ENCODE peak calls at places on chromosome 2, in nine cellular contexts. R is right atrium auricular region, L is IMR-90, K is cardiac muscle cell, N is astrocyte, J is right cardiac atrium, Q is SK-N-MC, C is caudate nucleus, B is breast epithelium. E is an unnamed sample.

GRCh38 chr2:79876430-79876829 is 363.6 kb downstream of the CTNNA2 start:
- DNase-seq in L (peak), C (no peak), R (no peak), Q (no peak), N (no peak), J (no peak), B (no peak), K (peak), E (no peak)

GRCh38 chr2:236133410-236134012 is 34.7 kb downstream of the GBX2 start:
- DNase-seq in Q (no peak), N (no peak), L (no peak), C (no peak), B (no peak), J (no peak), K (no peak), R (no peak), E (no peak)

GRCh38 chr2:151395509-151396374 is 14.0 kb upstream of the RIF1 start:
- DNase-seq in C (no peak), Q (no peak), R (no peak), J (no peak), B (no peak), N (no peak), K (no peak), L (no peak), E (no peak)

GRCh38 chr2:26566081-26566375 is 75.1 kb downstream of the CIB4 start:
- DNase-seq in L (no peak), R (no peak), J (no peak), K (no peak), B (no peak), C (no peak), Q (no peak), N (no peak), E (no peak)

GRCh38 chr2:643334-643733 is 33.9 kb downstream of the TMEM18 start:
- DNase-seq in Q (no peak), N (no peak), R (peak), B (peak), K (no peak), C (no peak), L (no peak), J (no peak), E (no peak)

GRCh38 chr2:100878000-100878786 is 58.3 kb downstream of the NPAS2 start:
- DNase-seq in K (peak), Q (no peak), L (no peak), C (no peak), N (no peak), R (no peak), B (no peak), J (peak), E (no peak)

GRCh38 chr2:112995346-112995920 is 9.8 kb upstream of the IL36A start:
- DNase-seq in N (no peak), Q (no peak), C (no peak), R (no peak), K (no peak), J (no peak), L (no peak), B (no peak), E (no peak)

GRCh38 chr2:60285476-60286316 is 267.8 kb downstream of the BCL11A start:
- DNase-seq in J (no peak), Q (no peak), K (no peak), B (peak), L (no peak), C (no peak), R (no peak), N (no peak), E (no peak)

GRCh38 chr2:203759692-203760365 is 53.4 kb downstream of the CD28 start:
- DNase-seq in B (peak), N (peak), R (no peak), L (peak), K (no peak), C (no peak), Q (no peak), J (no peak), E (no peak)

GRCh38 chr2:38509322-38509946 is 93.3 kb downstream of the HNRNPLL start:
- DNase-seq in R (no peak), K (no peak), C (no peak), N (peak), L (peak), B (no peak), J (no peak), Q (no peak), E (no peak)

GRCh38 chr2:127985735-127986134 is 42.1 kb downstream of the SAP130 start:
- DNase-seq in B (no peak), C (no peak), N (no peak), J (no peak), L (no peak), R (no peak), K (no peak), Q (no peak), E (peak)

GRCh38 chr2:157173740-157174184 is 83.7 kb upstream of the GALNT5 start:
- DNase-seq in K (no peak), L (peak), R (no peak), J (no peak), N (peak), C (no peak), B (no peak), Q (peak), E (no peak)

GRCh38 chr2:196696423-196697073 is 57.0 kb downstream of the CCDC150 start:
- DNase-seq in R (no peak), Q (no peak), C (no peak), K (no peak), L (peak), B (no peak), N (peak), J (no peak), E (no peak)

GRCh38 chr2:170214309-170214902 is 36.5 kb downstream of the MYO3B start:
- DNase-seq in K (no peak), R (no peak), L (no peak), C (no peak), Q (no peak), N (no peak), J (no peak), B (no peak), E (no peak)

GRCh38 chr2:227161947-227162346 is 2.1 kb downstream of the COL4A4 start:
- DNase-seq in K (no peak), N (no peak), B (no peak), R (no peak), L (no peak), J (no peak), Q (no peak), C (no peak), E (no peak)

GRCh38 chr2:240350006-240350355 is 85.5 kb upstream of the GPC1 start:
- DNase-seq in J (no peak), B (no peak), K (no peak), R (no peak), Q (no peak), N (no peak), L (no peak), C (no peak), E (no peak)

GRCh38 chr2:231199219-231199618 is 788 bp downstream of the ARMC9 start:
- DNase-seq in J (no peak), N (peak), Q (no peak), C (no peak), K (no peak), B (no peak), L (peak), R (no peak), E (no peak)

GRCh38 chr2:159356053-159356554 is 69.6 kb upstream of the WDSUB1 start:
- DNase-seq in Q (no peak), J (no peak), B (no peak), C (no peak), R (no peak), L (no peak), K (no peak), N (no peak), E (no peak)

GRCh38 chr2:14661163-14661562 is 28.6 kb downstream of the LRATD1 start:
- DNase-seq in K (no peak), R (no peak), L (no peak), Q (no peak), B (no peak), N (no peak), J (no peak), C (no peak), E (no peak)

GRCh38 chr2:179524940-179525339 is 260.3 kb upstream of the SESTD1 start:
- DNase-seq in J (no peak), B (no peak), K (no peak), Q (no peak), C (no peak), R (no peak), L (peak), N (peak), E (no peak)

GRCh38 chr2:9560628-9561027 is 5.0 kb upstream of the ADAM17 start:
- DNase-seq in C (no peak), B (no peak), J (no peak), Q (no peak), R (no peak), K (peak), L (no peak), N (no peak), E (no peak)

GRCh38 chr2:178177066-178177679 is 17.1 kb upstream of the OSBPL6 start:
- DNase-seq in Q (no peak), N (peak), K (no peak), J (no peak), C (no peak), R (no peak), L (peak), B (no peak), E (no peak)

GRCh38 chr2:71926860-71927756 is 220.6 kb downstream of the CYP26B1 start:
- DNase-seq in N (no peak), B (no peak), Q (no peak), K (no peak), C (no peak), L (no peak), R (no peak), J (peak), E (no peak)

GRCh38 chr2:119402645-119403560 is 28.8 kb upstream of the TMEM37 start:
- DNase-seq in Q (no peak), C (no peak), K (no peak), R (no peak), J (no peak), N (no peak), B (no peak), L (no peak), E (no peak)

GRCh38 chr2:28169492-28169891 is 223.2 kb upstream of the FOSL2 start:
- DNase-seq in K (no peak), B (no peak), J (no peak), Q (no peak), R (no peak), N (no peak), C (no peak), L (no peak), E (no peak)

GRCh38 chr2:237178396-237178795 is 92.7 kb downstream of the COPS8 start:
- DNase-seq in C (no peak), N (peak), L (peak), K (no peak), J (no peak), B (no peak), R (no peak), Q (no peak), E (no peak)

GRCh38 chr2:187174582-187174981 is 273.5 kb downstream of the CALCRL start:
- DNase-seq in Q (no peak), B (no peak), K (no peak), J (no peak), N (no peak), R (no peak), L (no peak), C (no peak), E (no peak)

GRCh38 chr2:3613524-3613905 is 18.6 kb downstream of the COLEC11 start:
- DNase-seq in L (no peak), B (no peak), Q (no peak), N (no peak), J (no peak), C (no peak), R (no peak), K (no peak), E (no peak)

GRCh38 chr2:221322741-221323140 is 249.4 kb downstream of the EPHA4 start:
- DNase-seq in R (no peak), Q (no peak), L (no peak), N (no peak), B (no peak), K (no peak), J (no peak), C (no peak), E (no peak)

GRCh38 chr2:232335859-232336215 is 42.7 kb upstream of the ALPP start:
- DNase-seq in N (no peak), C (no peak), B (no peak), K (no peak), R (no peak), Q (no peak), J (no peak), L (no peak), E (no peak)

GRCh38 chr2:41967426-41968181 is 80.2 kb upstream of the PKDCC start:
- DNase-seq in J (peak), Q (no peak), N (peak), C (no peak), R (peak), B (peak), K (no peak), L (no peak), E (no peak)

GRCh38 chr2:1742680-1743395 is 1.5 kb downstream of the PXDN start:
- DNase-seq in Q (no peak), R (peak), C (peak), B (peak), K (peak), N (peak), L (peak), J (peak), E (no peak)

GRCh38 chr2:7209776-7210555 is 292.8 kb downstream of the RNF144A start:
- DNase-seq in R (no peak), N (peak), K (no peak), B (no peak), C (no peak), Q (no peak), J (no peak), L (peak), E (no peak)

GRCh38 chr2:208479342-208479741 is 72.8 kb downstream of the PTH2R start:
- DNase-seq in K (no peak), C (no peak), Q (no peak), B (no peak), R (no peak), N (no peak), J (no peak), L (no peak), E (no peak)

GRCh38 chr2:70531419-70532130 is 22.1 kb downstream of the TGFA start:
- DNase-seq in J (no peak), C (no peak), R (no peak), B (no peak), Q (no peak), N (no peak), K (no peak), L (no peak), E (no peak)

GRCh38 chr2:180705122-180705521 is 275.3 kb upstream of the UBE2E3 start:
- DNase-seq in C (no peak), R (no peak), N (peak), J (no peak), B (no peak), K (no peak), Q (no peak), L (peak), E (no peak)

GRCh38 chr2:235839226-235839625 is 329.0 kb downstream of the GBX2 start:
- DNase-seq in K (no peak), R (no peak), J (no peak), N (no peak), C (no peak), B (no peak), Q (no peak), L (no peak), E (no peak)

GRCh38 chr2:43086451-43087221 is 139.8 kb downstream of the ZFP36L2 start:
- DNase-seq in K (no peak), L (peak), J (peak), Q (no peak), B (peak), N (peak), R (peak), C (no peak), E (no peak)

GRCh38 chr2:107133412-107133811 is 247.4 kb upstream of the ST6GAL2 start:
- DNase-seq in C (no peak), R (no peak), N (no peak), K (no peak), L (no peak), Q (no peak), B (no peak), J (no peak), E (no peak)
- H3K27ac ChIP-seq in C (no peak), R (no peak), N (no peak), K (no peak), L (no peak), Q (no peak), B (no peak), J (no peak), E (no peak)

GRCh38 chr2:167646557-167646956 is 600.8 kb downstream of the STK39 start:
- DNase-seq in N (no peak), R (no peak), L (no peak), J (no peak), B (no peak), K (no peak), Q (no peak), C (no peak), E (no peak)
- H3K27ac ChIP-seq in N (no peak), R (no peak), L (no peak), J (no peak), B (no peak), K (no peak), Q (no peak), C (no peak), E (no peak)

GRCh38 chr2:219475278-219475677 is 23.4 kb upstream of the GMPPA start:
- DNase-seq in K (peak), L (no peak), R (no peak), C (no peak), N (no peak), J (no peak), Q (no peak), B (no peak), E (no peak)

GRCh38 chr2:219471476-219472371 is 27.0 kb upstream of the GMPPA start:
- DNase-seq in L (no peak), N (no peak), C (no peak), B (no peak), J (no peak), Q (no peak), R (no peak), K (no peak), E (no peak)

GRCh38 chr2:219474285-219475060 is 24.2 kb upstream of the GMPPA start:
- DNase-seq in Q (no peak), R (no peak), J (no peak), C (no peak), K (no peak), L (no peak), B (no peak), N (no peak), E (no peak)

GRCh38 chr2:219472629-219473187 is 26.0 kb upstream of the GMPPA start:
- DNase-seq in Q (no peak), C (no peak), J (no peak), R (no peak), N (no peak), B (no peak), L (no peak), K (no peak), E (no peak)

DNA sequence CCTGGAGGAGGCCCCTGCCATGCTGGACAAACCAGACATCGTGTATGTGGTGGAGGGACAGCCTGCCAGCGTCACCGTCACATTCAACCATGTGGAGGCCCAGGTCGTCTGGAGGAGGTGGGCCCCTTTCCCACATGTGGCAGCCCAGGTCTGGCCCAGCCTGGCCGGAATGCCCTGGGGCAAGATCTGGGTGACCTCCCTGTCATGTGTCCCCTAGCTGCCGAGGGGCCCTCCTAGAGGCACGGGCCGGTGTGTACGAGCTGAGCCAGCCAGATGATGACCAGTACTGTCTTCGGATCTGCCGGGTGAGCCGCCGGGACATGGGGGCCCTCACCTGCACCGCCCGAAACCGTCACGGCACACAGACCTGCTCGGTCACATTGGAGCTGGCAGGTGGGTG is 25.2 kb upstream of the GMPPA start:
- DNase-seq in K (no peak), R (no peak), J (no peak), C (no peak), B (no peak), L (no peak), N (no peak), Q (no peak), E (no peak)
- H3K27ac ChIP-seq in K (peak), R (peak), J (no peak), C (no peak), B (no peak), L (no peak), N (no peak), Q (no peak), E (no peak)

GRCh38 chr2:45670646-45671045 is 19.2 kb downstream of the PRKCE start:
- DNase-seq in J (no peak), C (no peak), Q (no peak), L (no peak), B (no peak), K (no peak), N (no peak), R (no peak), E (no peak)
- H3K27ac ChIP-seq in J (no peak), C (no peak), Q (no peak), L (no peak), B (no peak), K (no peak), N (no peak), R (no peak), E (no peak)

GRCh38 chr2:85523906-85524566 is 14.9 kb upstream of the MAT2A start:
- DNase-seq in B (no peak), J (peak), R (no peak), N (no peak), K (peak), L (peak), C (no peak), Q (no peak), E (no peak)
- H3K27ac ChIP-seq in B (peak), J (peak), R (peak), N (no peak), K (peak), L (peak), C (peak), Q (peak), E (peak)

GRCh38 chr2:195561205-195562032 is 95.6 kb upstream of the SLC39A10 start:
- DNase-seq in R (no peak), N (peak), C (no peak), K (no peak), B (no peak), L (peak), J (no peak), Q (no peak), E (no peak)
- H3K27ac ChIP-seq in R (no peak), N (peak), C (no peak), K (no peak), B (no peak), L (peak), J (no peak), Q (no peak), E (no peak)

GRCh38 chr2:212908031-212908430 is 243.4 kb downstream of the IKZF2 start:
- DNase-seq in K (no peak), B (no peak), N (no peak), L (no peak), J (no peak), R (no peak), Q (peak), C (no peak), E (no peak)

GRCh38 chr2:212908682-212909435 is 242.6 kb downstream of the IKZF2 start:
- DNase-seq in C (no peak), L (no peak), Q (no peak), J (no peak), B (no peak), K (no peak), N (peak), R (no peak), E (no peak)

GRCh38 chr2:212905640-212906201 is 245.7 kb downstream of the IKZF2 start:
- DNase-seq in Q (no peak), B (no peak), C (no peak), R (no peak), L (peak), K (no peak), J (no peak), N (peak), E (no peak)

GRCh38 chr2:212904646-212905045 is 246.8 kb downstream of the IKZF2 start:
- DNase-seq in C (no peak), B (no peak), Q (no peak), R (no peak), N (no peak), L (no peak), J (no peak), K (no peak), E (no peak)

GRCh38 chr2:212906620-212907019 is 244.8 kb downstream of the IKZF2 start:
- DNase-seq in K (no peak), L (no peak), R (no peak), C (no peak), B (no peak), J (no peak), N (no peak), Q (no peak), E (no peak)
- H3K27ac ChIP-seq in K (no peak), L (no peak), R (no peak), C (no peak), B (peak), J (no peak), N (no peak), Q (peak), E (no peak)

DNA sequence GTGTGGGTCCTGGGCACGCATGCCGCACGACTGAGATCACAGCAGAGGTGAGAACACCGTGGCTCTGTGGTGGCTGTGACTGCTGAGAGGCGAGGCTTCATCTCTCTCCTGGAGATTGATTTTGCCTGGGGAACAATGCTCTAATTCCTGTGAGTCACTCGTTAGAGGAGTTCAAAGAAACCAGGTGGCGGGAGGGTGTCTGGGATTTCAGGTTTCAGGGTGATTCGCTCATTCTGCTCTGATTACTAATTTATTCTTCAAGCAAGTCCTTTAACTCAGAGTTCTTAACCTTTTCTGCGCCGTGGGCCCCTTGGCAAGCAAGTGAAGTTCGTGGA is 56.3 kb downstream of the GLI2 start:
- DNase-seq in N (peak), L (peak), J (no peak), C (no peak), B (no peak), Q (no peak), K (no peak), R (no peak), E (no peak)
- H3K27ac ChIP-seq in N (peak), L (no peak), J (no peak), C (no peak), B (no peak), Q (no peak), K (no peak), R (no peak), E (no peak)

E was measured in substantia nigra.